ENCODE peak calls at places on chromosomes 6 and 20, in six cellular contexts. One of them, this sample, is unnamed.

GRCh38 chr6:154984146-154984545 is 11.0 kb upstream of the TIAM2 start:
- DNase-seq in GM12878: no peak
- DNase-seq in H1: no peak
- DNase-seq in A549: no peak
- DNase-seq in HepG2: no peak
- DNase-seq in sigmoid colon: no peak
- DNase-seq in this sample: no peak

GRCh38 chr6:112296122-112296521 is 41.8 kb upstream of the LAMA4 start:
- DNase-seq in GM12878: no peak
- DNase-seq in H1: no peak
- DNase-seq in A549: peak
- DNase-seq in HepG2: peak
- DNase-seq in sigmoid colon: no peak
- DNase-seq in this sample: no peak

GRCh38 chr6:156508923-156509322 is 268.3 kb upstream of the ARID1B start:
- DNase-seq in GM12878: no peak
- DNase-seq in H1: no peak
- DNase-seq in A549: no peak
- DNase-seq in HepG2: no peak
- DNase-seq in sigmoid colon: no peak
- DNase-seq in this sample: no peak

GRCh38 chr6:63478751-63479150 is 93.5 kb upstream of the LOC128125822 start:
- DNase-seq in GM12878: no peak
- DNase-seq in H1: no peak
- DNase-seq in A549: no peak
- DNase-seq in HepG2: no peak
- DNase-seq in sigmoid colon: no peak
- DNase-seq in this sample: no peak

GRCh38 chr6:128599036-128599435 is 78.6 kb upstream of the PTPRK start:
- DNase-seq in GM12878: no peak
- DNase-seq in H1: no peak
- DNase-seq in A549: no peak
- DNase-seq in HepG2: no peak
- DNase-seq in sigmoid colon: no peak
- DNase-seq in this sample: no peak

GRCh38 chr20:33411711-33412483 is 10.6 kb upstream of the CDK5RAP1 start:
- DNase-seq in GM12878: no peak
- DNase-seq in H1: no peak
- DNase-seq in A549: no peak
- DNase-seq in HepG2: no peak
- DNase-seq in sigmoid colon: no peak
- DNase-seq in this sample: no peak

GRCh38 chr6:135983720-135984343 is 132.3 kb downstream of the PDE7B start:
- DNase-seq in GM12878: no peak
- DNase-seq in H1: no peak
- DNase-seq in A549: peak
- DNase-seq in HepG2: no peak
- DNase-seq in sigmoid colon: no peak
- DNase-seq in this sample: no peak

GRCh38 chr6:16295060-16295459 is 56.7 kb downstream of the GMPR start:
- DNase-seq in GM12878: no peak
- DNase-seq in H1: no peak
- DNase-seq in A549: no peak
- DNase-seq in HepG2: no peak
- DNase-seq in sigmoid colon: no peak
- DNase-seq in this sample: no peak

GRCh38 chr6:105459049-105459448 is 56.2 kb upstream of the PREP start:
- DNase-seq in GM12878: peak
- DNase-seq in H1: no peak
- DNase-seq in A549: no peak
- DNase-seq in HepG2: no peak
- DNase-seq in sigmoid colon: no peak
- DNase-seq in this sample: no peak

GRCh38 chr20:23161968-23162696 is 76.0 kb upstream of the CD93 start:
- DNase-seq in GM12878: no peak
- DNase-seq in H1: no peak
- DNase-seq in A549: peak
- DNase-seq in HepG2: peak
- DNase-seq in sigmoid colon: peak
- DNase-seq in this sample: peak

GRCh38 chr6:55636406-55637102 is 57.6 kb upstream of the HMGCLL1 start:
- DNase-seq in GM12878: no peak
- DNase-seq in H1: no peak
- DNase-seq in A549: peak
- DNase-seq in HepG2: no peak
- DNase-seq in sigmoid colon: no peak
- DNase-seq in this sample: no peak

GRCh38 chr6:138454976-138455706 is 44.2 kb downstream of the NHSL1 start:
- DNase-seq in GM12878: peak
- DNase-seq in H1: no peak
- DNase-seq in A549: peak
- DNase-seq in HepG2: no peak
- DNase-seq in sigmoid colon: no peak
- DNase-seq in this sample: no peak

GRCh38 chr20:51930775-51931174 is 128.5 kb upstream of the SALL4 start:
- DNase-seq in GM12878: no peak
- DNase-seq in H1: no peak
- DNase-seq in A549: peak
- DNase-seq in HepG2: no peak
- DNase-seq in sigmoid colon: no peak
- DNase-seq in this sample: no peak

GRCh38 chr6:150074651-150075416 is 5.9 kb upstream of the ULBP3 start:
- DNase-seq in GM12878: no peak
- DNase-seq in H1: no peak
- DNase-seq in A549: no peak
- DNase-seq in HepG2: no peak
- DNase-seq in sigmoid colon: no peak
- DNase-seq in this sample: no peak

GRCh38 chr6:15268130-15268908 is 22.4 kb downstream of the JARID2 start:
- DNase-seq in GM12878: no peak
- DNase-seq in H1: peak
- DNase-seq in A549: no peak
- DNase-seq in HepG2: no peak
- DNase-seq in sigmoid colon: no peak
- DNase-seq in this sample: no peak

GRCh38 chr6:40672118-40672517 is 85.0 kb upstream of the LRFN2 start:
- DNase-seq in GM12878: no peak
- DNase-seq in H1: no peak
- DNase-seq in A549: no peak
- DNase-seq in HepG2: no peak
- DNase-seq in sigmoid colon: no peak
- DNase-seq in this sample: no peak
- TF ChIP-seq CTCF in GM12878: no peak
- TF ChIP-seq CTCF in H1: peak
- TF ChIP-seq CTCF in A549: no peak
- TF ChIP-seq CTCF in HepG2: no peak
- TF ChIP-seq CTCF in sigmoid colon: no peak
- TF ChIP-seq CTCF in this sample: no peak

GRCh38 chr6:51025082-51025777 is 206.6 kb downstream of the TFAP2B start:
- DNase-seq in GM12878: no peak
- DNase-seq in H1: no peak
- DNase-seq in A549: no peak
- DNase-seq in HepG2: peak
- DNase-seq in sigmoid colon: no peak
- DNase-seq in this sample: no peak
- TF ChIP-seq POLR2A in GM12878: no peak
- TF ChIP-seq POLR2A in H1: no peak
- TF ChIP-seq POLR2A in A549: no peak
- TF ChIP-seq POLR2A in HepG2: no peak
- TF ChIP-seq POLR2A in sigmoid colon: no peak
- TF ChIP-seq POLR2A in this sample: no peak

GRCh38 chr6:130831598-130831997 is 4.4 kb downstream of the SMLR1 start:
- DNase-seq in GM12878: no peak
- DNase-seq in H1: no peak
- DNase-seq in A549: no peak
- DNase-seq in HepG2: no peak
- DNase-seq in sigmoid colon: no peak
- DNase-seq in this sample: no peak

GRCh38 chr6:130836071-130836670 is 9.0 kb downstream of the SMLR1 start:
- DNase-seq in GM12878: no peak
- DNase-seq in H1: no peak
- DNase-seq in A549: no peak
- DNase-seq in HepG2: no peak
- DNase-seq in sigmoid colon: no peak
- DNase-seq in this sample: no peak

GRCh38 chr6:130838250-130838649 is 11.0 kb downstream of the SMLR1 start:
- DNase-seq in GM12878: no peak
- DNase-seq in H1: no peak
- DNase-seq in A549: no peak
- DNase-seq in HepG2: no peak
- DNase-seq in sigmoid colon: no peak
- DNase-seq in this sample: no peak

GRCh38 chr6:130837067-130837466 is 9.9 kb downstream of the SMLR1 start:
- DNase-seq in GM12878: no peak
- DNase-seq in H1: no peak
- DNase-seq in A549: no peak
- DNase-seq in HepG2: no peak
- DNase-seq in sigmoid colon: no peak
- DNase-seq in this sample: no peak

GRCh38 chr6:130834482-130835251 is 7.5 kb downstream of the SMLR1 start:
- DNase-seq in GM12878: no peak
- DNase-seq in H1: no peak
- DNase-seq in A549: no peak
- DNase-seq in HepG2: peak
- DNase-seq in sigmoid colon: no peak
- DNase-seq in this sample: no peak
- TF ChIP-seq EP300 in GM12878: no peak
- TF ChIP-seq EP300 in H1: no peak
- TF ChIP-seq EP300 in A549: no peak
- TF ChIP-seq EP300 in HepG2: peak
- TF ChIP-seq EP300 in sigmoid colon: no peak
- TF ChIP-seq EP300 in this sample: no peak

DNA sequence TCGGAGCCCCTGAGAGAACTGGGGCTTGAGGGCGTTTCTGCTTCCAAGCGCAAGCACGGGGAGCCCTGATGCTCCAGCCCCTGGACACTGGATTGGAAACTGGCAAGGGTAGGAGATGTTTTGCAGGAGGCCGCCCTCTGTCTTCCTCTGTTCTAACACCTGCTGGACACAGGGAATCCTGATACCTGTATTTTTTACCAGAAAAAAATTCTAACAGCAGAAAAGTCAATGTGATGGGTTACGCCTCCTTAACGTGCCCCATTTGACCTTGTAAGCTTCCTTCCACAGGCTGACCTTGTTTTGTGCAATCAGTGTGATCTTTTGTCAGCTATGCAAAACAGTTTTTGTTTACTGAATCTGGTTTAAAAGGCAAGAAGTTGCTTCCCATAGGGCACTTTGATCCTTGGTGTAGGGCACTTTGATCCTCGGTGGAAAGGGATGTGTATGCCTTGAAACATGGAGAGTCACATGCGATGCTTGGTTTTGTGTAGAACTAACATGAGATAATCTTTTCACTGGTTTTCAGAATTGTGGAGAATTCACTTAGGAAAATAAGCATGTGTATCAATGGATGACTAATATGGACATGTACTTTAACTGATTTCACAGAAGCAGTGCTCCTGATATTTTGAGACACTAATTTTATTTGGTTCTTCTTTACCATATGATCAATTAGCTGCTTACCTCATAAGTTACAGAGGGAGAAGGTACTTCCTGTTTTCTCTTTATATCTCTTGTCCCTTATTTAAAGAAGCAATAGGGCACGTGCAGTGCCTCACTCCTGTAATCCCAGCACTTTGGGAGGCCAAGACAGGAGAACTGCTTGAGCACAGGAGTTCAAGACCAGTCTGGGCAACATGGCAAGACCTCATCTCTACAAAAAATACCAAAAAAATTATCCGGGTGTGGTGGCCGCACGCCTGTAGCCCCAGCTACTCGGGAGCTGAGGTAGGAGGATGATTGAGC is 59.9 kb upstream of the MAP3K4 start:
- DNase-seq in GM12878: no peak
- DNase-seq in H1: no peak
- DNase-seq in A549: no peak
- DNase-seq in HepG2: no peak
- DNase-seq in sigmoid colon: no peak
- DNase-seq in this sample: no peak
- TF ChIP-seq CTCF in GM12878: no peak
- TF ChIP-seq CTCF in H1: no peak
- TF ChIP-seq CTCF in A549: no peak
- TF ChIP-seq CTCF in HepG2: no peak
- TF ChIP-seq CTCF in sigmoid colon: no peak
- TF ChIP-seq CTCF in this sample: peak

DNA sequence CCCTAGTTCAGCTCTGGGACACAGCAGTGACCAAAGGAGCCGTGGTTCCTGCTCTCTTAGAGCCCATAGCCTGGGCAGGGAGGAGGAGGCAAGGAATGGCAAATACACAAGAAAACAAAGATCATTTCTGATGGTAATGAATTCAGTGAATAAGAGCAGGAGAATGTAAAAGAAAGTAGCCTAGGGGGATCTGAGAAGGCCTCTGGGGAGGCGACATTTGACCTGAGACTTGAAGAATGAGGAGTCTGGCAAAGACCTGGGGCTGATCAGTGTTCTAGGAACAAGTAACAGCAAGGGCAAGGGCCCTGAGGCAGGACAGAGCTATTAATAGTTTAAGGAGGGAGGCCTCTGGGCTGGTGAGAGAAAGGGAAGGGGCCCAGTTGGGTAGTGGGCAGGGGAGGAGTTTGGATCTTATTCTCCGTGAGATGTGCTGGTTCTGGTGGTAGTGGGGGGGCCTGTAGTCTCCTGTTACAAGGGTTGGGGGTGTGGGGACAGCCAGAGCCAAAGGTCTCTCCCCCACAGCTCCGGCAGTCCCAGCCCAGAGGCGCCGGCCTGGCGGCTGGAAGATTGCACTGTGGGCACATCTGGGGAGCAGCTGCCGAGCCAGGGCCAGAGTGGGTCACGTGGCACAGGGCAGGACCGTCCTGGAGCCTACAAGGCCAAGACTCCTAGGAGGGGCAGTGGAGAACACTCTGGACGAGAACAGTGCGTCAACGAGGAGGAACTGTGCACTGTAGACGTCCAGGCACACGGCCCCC is 9.3 kb upstream of the ID1 start:
- DNase-seq in GM12878: no peak
- DNase-seq in H1: peak
- DNase-seq in A549: peak
- DNase-seq in HepG2: peak
- DNase-seq in sigmoid colon: peak
- DNase-seq in this sample: peak
- TF ChIP-seq POLR2A in GM12878: no peak
- TF ChIP-seq POLR2A in H1: peak
- TF ChIP-seq POLR2A in A549: peak
- TF ChIP-seq POLR2A in HepG2: peak
- TF ChIP-seq POLR2A in sigmoid colon: peak
- TF ChIP-seq POLR2A in this sample: peak

DNA sequence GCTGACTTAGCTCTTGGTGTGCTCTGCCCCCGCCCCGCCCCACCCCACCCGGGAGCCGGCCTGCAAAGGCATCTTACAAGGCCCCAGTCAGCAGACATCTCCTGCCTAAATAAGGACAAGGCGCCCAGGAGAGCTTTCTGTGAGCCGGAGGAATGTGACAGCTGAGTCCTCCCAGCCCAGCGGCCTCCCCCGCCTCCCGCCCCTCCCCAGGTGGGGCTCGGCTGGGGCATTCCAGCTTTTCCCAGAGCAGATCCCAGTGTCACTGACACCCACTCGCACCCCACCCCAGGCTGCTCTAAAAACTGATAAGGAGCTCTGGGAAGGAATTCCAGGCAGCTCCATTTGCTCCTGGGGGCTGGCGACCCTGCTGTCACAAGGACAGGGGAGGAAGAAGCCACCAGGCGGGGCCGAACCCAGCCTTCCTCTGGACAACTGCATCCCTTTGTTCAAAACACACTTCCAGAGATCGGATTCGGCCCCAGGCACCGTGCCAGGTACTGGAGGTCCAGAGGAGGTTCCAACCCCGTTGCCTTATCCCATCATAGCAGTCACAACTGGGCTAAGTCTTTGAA is 49.7 kb downstream of the JPH2 start:
- DNase-seq in GM12878: no peak
- DNase-seq in H1: peak
- DNase-seq in A549: peak
- DNase-seq in HepG2: no peak
- DNase-seq in sigmoid colon: peak
- DNase-seq in this sample: no peak
- TF ChIP-seq EP300 in GM12878: no peak
- TF ChIP-seq EP300 in H1: no peak
- TF ChIP-seq EP300 in A549: no peak
- TF ChIP-seq EP300 in HepG2: no peak
- TF ChIP-seq EP300 in sigmoid colon: peak
- TF ChIP-seq EP300 in this sample: no peak